ENCODE peak calls at places on chromosomes 16 and 17, in seven cellular contexts. Y, I, O, T, P, Q and B are unnamed samples.

GRCh38 chr16:2924901-2925820 is 13.4 kb downstream of the FLYWCH1 start:
- ATAC-seq in Y (no peak), T (no peak), P (no peak), O (no peak), Q (no peak), I (no peak), B (no peak)

GRCh38 chr16:4391635-4392381 is 20.2 kb downstream of the VASN start:
- ATAC-seq in P (no peak), O (no peak), T (no peak), Q (peak), I (no peak), Y (no peak), B (no peak)

GRCh38 chr16:62475573-62475972 is 439.3 kb upstream of the CDH8 start:
- ATAC-seq in Q (no peak), P (no peak), Y (no peak), O (no peak), I (no peak), T (no peak), B (no peak)

GRCh38 chr17:10327640-10328039 is 45.2 kb downstream of the MYH13 start:
- ATAC-seq in T (peak), P (peak), O (peak), I (peak), Y (peak), Q (no peak), B (no peak)

GRCh38 chr16:86761117-86761971 is 183.0 kb downstream of the FOXL1 start:
- ATAC-seq in P (peak), Q (peak), I (no peak), T (peak), Y (peak), O (peak), B (peak)

GRCh38 chr17:27956601-27957445 is 63.7 kb upstream of the LYRM9 start:
- ATAC-seq in Q (no peak), O (peak), T (no peak), P (peak), I (no peak), Y (no peak), B (no peak)

GRCh38 chr17:82317394-82318168 is at the start of gene CD7:
- ATAC-seq in O (no peak), T (peak), Q (no peak), P (peak), Y (no peak), I (peak), B (peak)

GRCh38 chr16:81461756-81462155 is 17.1 kb downstream of the CMIP start:
- ATAC-seq in I (no peak), Q (no peak), Y (no peak), P (no peak), T (no peak), O (no peak), B (no peak)

GRCh38 chr16:56848955-56849689 is 15.9 kb upstream of the SLC12A3 start:
- ATAC-seq in O (no peak), Y (no peak), Q (no peak), T (no peak), I (no peak), P (no peak), B (no peak)

GRCh38 chr17:58605470-58605869 is 86.4 kb downstream of the TEX14 start:
- ATAC-seq in Q (no peak), Y (no peak), I (peak), T (peak), O (no peak), P (no peak), B (peak)

GRCh38 chr17:12566281-12567002 is 99.2 kb upstream of the MYOCD start:
- ATAC-seq in T (no peak), P (no peak), Q (no peak), I (no peak), Y (no peak), O (no peak), B (no peak)

GRCh38 chr17:82636626-82637598 is 11.3 kb downstream of the WDR45B start:
- ATAC-seq in Y (no peak), T (no peak), Q (no peak), O (no peak), I (no peak), P (peak), B (peak)

GRCh38 chr16:4093495-4094137 is 22.6 kb downstream of the ADCY9 start:
- ATAC-seq in O (no peak), I (no peak), T (no peak), Y (peak), P (no peak), Q (no peak), B (no peak)

GRCh38 chr16:77157773-77158172 is 33.2 kb upstream of the MON1B start:
- ATAC-seq in Q (no peak), O (no peak), P (no peak), Y (no peak), T (no peak), I (no peak), B (no peak)

GRCh38 chr17:77475012-77475976 is 334.5 kb downstream of the SEC14L1 start:
- ATAC-seq in O (no peak), I (peak), Q (peak), Y (no peak), T (peak), P (peak), B (peak)

GRCh38 chr17:67633751-67634191 is 84.0 kb upstream of the NOL11 start:
- ATAC-seq in Y (peak), P (no peak), Q (no peak), T (no peak), O (no peak), I (no peak), B (no peak)

GRCh38 chr17:80942360-80943345 is 49.0 kb upstream of the CHMP6 start:
- ATAC-seq in Y (peak), T (no peak), I (no peak), P (peak), O (no peak), Q (no peak), B (no peak)

GRCh38 chr17:10033982-10034381 is 128.9 kb upstream of the RCVRN start:
- ATAC-seq in T (no peak), O (no peak), I (no peak), Y (peak), P (peak), Q (peak), B (no peak)

GRCh38 chr17:71633391-71633849 is 487.4 kb upstream of the SOX9 start:
- ATAC-seq in T (no peak), I (no peak), Y (no peak), Q (no peak), O (no peak), P (peak), B (no peak)

GRCh38 chr16:81005644-81006471 is 827 bp downstream of the CMC2 start:
- ATAC-seq in T (no peak), O (no peak), Q (no peak), I (no peak), P (no peak), Y (no peak), B (no peak)

GRCh38 chr16:4385066-4385788 is 13.6 kb downstream of the VASN start:
- ATAC-seq in Q (no peak), P (no peak), Y (no peak), T (no peak), O (no peak), I (no peak), B (no peak)

GRCh38 chr17:28759296-28759865 is 15.6 kb downstream of the TRAF4 start:
- ATAC-seq in T (no peak), Q (no peak), Y (no peak), O (no peak), P (no peak), I (no peak), B (no peak)

GRCh38 chr17:73711184-73711583 is 66.9 kb upstream of the SDK2 start:
- ATAC-seq in Q (peak), P (peak), T (no peak), O (no peak), I (no peak), Y (no peak), B (peak)

GRCh38 chr16:66342294-66342900 is 24.1 kb upstream of the CDH5 start:
- ATAC-seq in Y (no peak), Q (no peak), O (peak), P (no peak), I (no peak), T (no peak), B (no peak)

GRCh38 chr17:50192873-50193274 is 8.6 kb downstream of the COL1A1 start:
- ATAC-seq in Q (peak), I (no peak), Y (no peak), O (no peak), P (no peak), T (no peak), B (no peak)

GRCh38 chr17:36994438-36994837 is 45.7 kb downstream of the AATF start:
- ATAC-seq in Y (no peak), I (no peak), P (no peak), T (no peak), O (no peak), Q (no peak), B (no peak)

GRCh38 chr16:57023541-57024249 is 34.3 kb downstream of the NLRC5 start:
- ATAC-seq in O (no peak), T (peak), Y (no peak), P (peak), I (peak), Q (peak), B (peak)

GRCh38 chr16:3665508-3665907 is 11.0 kb downstream of the DNASE1 start:
- ATAC-seq in Y (no peak), O (no peak), T (peak), Q (peak), P (peak), I (peak), B (peak)

GRCh38 chr17:69506489-69506888 is 92.0 kb downstream of the MAP2K6 start:
- ATAC-seq in Y (no peak), Q (no peak), P (no peak), O (peak), I (no peak), T (no peak), B (no peak)

GRCh38 chr16:20676268-20676828 is 21.1 kb downstream of the ACSM1 start:
- ATAC-seq in Y (no peak), T (no peak), Q (peak), I (no peak), O (peak), P (peak), B (no peak)

GRCh38 chr17:74373838-74374606 is 6.7 kb downstream of the GPR142 start:
- ATAC-seq in I (no peak), P (peak), Q (no peak), T (no peak), O (peak), Y (no peak), B (no peak)

GRCh38 chr17:71080937-71081336 is 911.6 kb downstream of the KCNJ2 start:
- ATAC-seq in I (no peak), T (no peak), P (no peak), Y (no peak), Q (no peak), O (no peak), B (no peak)

GRCh38 chr17:28485049-28485448 is 11.6 kb downstream of the SLC13A2 start:
- ATAC-seq in Q (no peak), Y (no peak), I (no peak), P (no peak), O (no peak), T (no peak), B (no peak)

GRCh38 chr17:35189291-35189690 is 4.9 kb downstream of the SLC35G3 start:
- ATAC-seq in Y (no peak), Q (no peak), I (no peak), P (no peak), T (no peak), O (no peak), B (no peak)

GRCh38 chr17:4136373-4136772 is 6.5 kb downstream of the ZZEF1 start:
- ATAC-seq in O (no peak), I (no peak), Q (no peak), T (no peak), Y (peak), P (peak), B (no peak)

GRCh38 chr17:63438092-63439051 is 7.7 kb downstream of the CYB561 start:
- ATAC-seq in O (no peak), P (no peak), Q (no peak), T (no peak), I (no peak), Y (no peak), B (no peak)

GRCh38 chr17:18182190-18182977 is 1.2 kb upstream of the ALKBH5 start:
- ATAC-seq in I (no peak), O (peak), Q (no peak), T (no peak), Y (no peak), P (peak), B (no peak)